ENCODE peak calls at places on chromosomes 16 and 17, in eight cellular contexts. X, L, O, V, H, I, A and K are unnamed samples.

GRCh38 chr16:87366288-87366687 is 17.3 kb downstream of the FBXO31 start:
- DNase-seq in X (no peak), L (no peak), O (no peak), V (no peak), H (no peak), I (no peak), A (no peak), K (no peak)

GRCh38 chr17:27367121-27367981 is 73.4 kb downstream of the WSB1 start:
- DNase-seq in X (no peak), L (no peak), O (no peak), V (no peak), H (no peak), I (no peak), A (no peak), K (no peak)

GRCh38 chr16:75244844-75245758 is 6.3 kb downstream of the BCAR1 start:
- DNase-seq in X (peak), L (peak), O (peak), V (no peak), H (peak), I (peak), A (peak), K (peak)

GRCh38 chr17:4364622-4365041 is 1.8 kb downstream of the UBE2G1 start:
- DNase-seq in X (no peak), L (no peak), O (peak), V (no peak), H (peak), I (no peak), A (no peak), K (no peak)

GRCh38 chr17:69150333-69150732 is 8.6 kb upstream of the ABCA6 start:
- DNase-seq in X (no peak), L (no peak), O (no peak), V (no peak), H (no peak), I (peak), A (no peak), K (no peak)

GRCh38 chr17:57541472-57542394 is 203.4 kb downstream of the CCDC182 start:
- DNase-seq in X (peak), L (no peak), O (no peak), V (no peak), H (no peak), I (peak), A (peak), K (peak)

GRCh38 chr16:1319041-1319440 is 9.6 kb downstream of the UBE2I start:
- DNase-seq in X (no peak), L (no peak), O (no peak), V (no peak), H (no peak), I (no peak), A (no peak), K (no peak)

GRCh38 chr17:3003401-3004149 is 59.8 kb downstream of the OR1D5 start:
- DNase-seq in X (peak), L (no peak), O (peak), V (peak), H (peak), I (no peak), A (no peak), K (no peak)

GRCh38 chr17:561118-561517 is 153.5 kb downstream of the VPS53 start:
- DNase-seq in X (no peak), L (no peak), O (no peak), V (no peak), H (no peak), I (peak), A (peak), K (peak)

GRCh38 chr17:78224226-78225087 is 7.0 kb upstream of the TMEM235 start:
- DNase-seq in X (no peak), L (no peak), O (no peak), V (no peak), H (no peak), I (no peak), A (no peak), K (no peak)

GRCh38 chr17:73571524-73572130 is 72.6 kb downstream of the SDK2 start:
- DNase-seq in X (no peak), L (no peak), O (no peak), V (no peak), H (no peak), I (no peak), A (no peak), K (no peak)

GRCh38 chr17:73003487-73003886 is 89.0 kb downstream of the SLC39A11 start:
- DNase-seq in X (no peak), L (no peak), O (no peak), V (no peak), H (no peak), I (no peak), A (no peak), K (no peak)

GRCh38 chr16:88649924-88650748 is 717 bp downstream of the CYBA start:
- DNase-seq in X (peak), L (peak), O (peak), V (peak), H (no peak), I (peak), A (no peak), K (no peak)

GRCh38 chr17:60743812-60744211 is 66.2 kb downstream of the BCAS3 start:
- DNase-seq in X (no peak), L (peak), O (no peak), V (no peak), H (no peak), I (peak), A (peak), K (peak)

GRCh38 chr17:230371-230770 is 48.9 kb upstream of the DOC2B start:
- DNase-seq in X (no peak), L (no peak), O (peak), V (no peak), H (no peak), I (no peak), A (no peak), K (no peak)

GRCh38 chr17:54015734-54016133 is 193.0 kb downstream of the KIF2B start:
- DNase-seq in X (no peak), L (no peak), O (no peak), V (no peak), H (no peak), I (no peak), A (no peak), K (no peak)

GRCh38 chr17:34852614-34853013 is 108.6 kb downstream of the CCT6B start:
- DNase-seq in X (no peak), L (no peak), O (no peak), V (peak), H (no peak), I (no peak), A (no peak), K (no peak)

GRCh38 chr16:66927012-66927436 is 1.7 kb upstream of the RRAD start:
- DNase-seq in X (peak), L (peak), O (no peak), V (no peak), H (no peak), I (peak), A (peak), K (peak)

GRCh38 chr17:67227488-67227887 is 17.5 kb downstream of the HELZ start:
- DNase-seq in X (no peak), L (no peak), O (no peak), V (no peak), H (no peak), I (peak), A (peak), K (peak)

GRCh38 chr16:84498859-84499620 is 5.4 kb downstream of the MEAK7 start:
- DNase-seq in X (no peak), L (no peak), O (no peak), V (no peak), H (no peak), I (no peak), A (no peak), K (no peak)

GRCh38 chr17:50265212-50265611 is 9.1 kb upstream of the TMEM92 start:
- DNase-seq in X (no peak), L (no peak), O (peak), V (no peak), H (peak), I (no peak), A (no peak), K (no peak)

GRCh38 chr17:4583796-4584124 is 569 bp upstream of the SMTNL2 start:
- DNase-seq in X (no peak), L (no peak), O (no peak), V (no peak), H (peak), I (no peak), A (no peak), K (peak)

GRCh38 chr16:57000271-57001025 is 11.1 kb downstream of the NLRC5 start:
- DNase-seq in X (peak), L (peak), O (no peak), V (no peak), H (no peak), I (peak), A (peak), K (peak)

GRCh38 chr17:45132302-45132568 is at the start of gene PLCD3:
- DNase-seq in X (no peak), L (no peak), O (no peak), V (no peak), H (no peak), I (no peak), A (no peak), K (no peak)

GRCh38 chr17:37079735-37080134 is 131.0 kb downstream of the AATF start:
- DNase-seq in X (no peak), L (peak), O (no peak), V (no peak), H (no peak), I (peak), A (no peak), K (peak)

GRCh38 chr17:16492613-16493290 is 759 bp upstream of the LRRC75A start:
- DNase-seq in X (no peak), L (no peak), O (no peak), V (no peak), H (no peak), I (no peak), A (no peak), K (no peak)

GRCh38 chr17:40499551-40500189 is 1.8 kb downstream of the TNS4 start:
- DNase-seq in X (peak), L (peak), O (peak), V (no peak), H (peak), I (peak), A (peak), K (peak)

GRCh38 chr16:48231675-48232214 is 12.4 kb upstream of the LONP2 start:
- DNase-seq in X (no peak), L (peak), O (no peak), V (peak), H (no peak), I (peak), A (peak), K (peak)

GRCh38 chr17:60077672-60078519 is 825 bp downstream of the HEATR6 start:
- DNase-seq in X (no peak), L (peak), O (no peak), V (peak), H (no peak), I (peak), A (peak), K (peak)

GRCh38 chr16:81123092-81123852 is 27.1 kb upstream of the GCSH start:
- DNase-seq in X (no peak), L (no peak), O (no peak), V (no peak), H (no peak), I (no peak), A (no peak), K (no peak)

GRCh38 chr17:57834146-57834741 is 15.6 kb downstream of the MRPS23 start:
- DNase-seq in X (peak), L (peak), O (no peak), V (no peak), H (no peak), I (no peak), A (peak), K (no peak)

GRCh38 chr16:67170948-67171649 is 761 bp downstream of the NOL3 start:
- DNase-seq in X (no peak), L (no peak), O (no peak), V (no peak), H (no peak), I (no peak), A (peak), K (no peak)

GRCh38 chr16:15055141-15056053 is 477 bp downstream of the NTAN1 start:
- DNase-seq in X (peak), L (no peak), O (no peak), V (peak), H (no peak), I (peak), A (no peak), K (peak)
- TF ChIP-seq CTCF in X (peak), L (no peak), O (no peak), V (no peak), H (no peak), I (peak), A (no peak), K (no peak)

DNA sequence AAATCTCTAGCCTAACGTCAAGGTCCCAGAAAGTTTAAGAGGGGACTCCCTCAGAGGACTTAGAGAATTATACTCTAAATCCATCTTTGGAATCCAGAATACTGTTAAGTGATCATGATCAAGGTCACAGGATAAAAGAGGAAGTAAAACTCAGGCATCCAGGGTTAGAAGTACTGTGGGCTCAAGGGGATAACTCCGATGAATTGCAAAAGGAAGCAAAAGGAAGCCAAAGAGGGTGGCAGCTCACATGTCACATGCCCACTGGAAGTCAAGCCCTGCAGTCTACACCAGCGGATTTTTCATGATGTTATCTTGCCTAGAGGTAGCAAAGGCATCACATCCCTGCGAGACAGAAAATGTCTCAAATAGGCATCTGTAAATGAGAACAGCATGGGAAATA is 3.8 kb downstream of the ZNF821 start:
- DNase-seq in X (no peak), L (no peak), O (no peak), V (peak), H (no peak), I (no peak), A (no peak), K (no peak)
- H3K4me3 ChIP-seq in X (no peak), L (no peak), O (no peak), V (no peak), H (no peak), I (no peak), A (no peak), K (no peak)

DNA sequence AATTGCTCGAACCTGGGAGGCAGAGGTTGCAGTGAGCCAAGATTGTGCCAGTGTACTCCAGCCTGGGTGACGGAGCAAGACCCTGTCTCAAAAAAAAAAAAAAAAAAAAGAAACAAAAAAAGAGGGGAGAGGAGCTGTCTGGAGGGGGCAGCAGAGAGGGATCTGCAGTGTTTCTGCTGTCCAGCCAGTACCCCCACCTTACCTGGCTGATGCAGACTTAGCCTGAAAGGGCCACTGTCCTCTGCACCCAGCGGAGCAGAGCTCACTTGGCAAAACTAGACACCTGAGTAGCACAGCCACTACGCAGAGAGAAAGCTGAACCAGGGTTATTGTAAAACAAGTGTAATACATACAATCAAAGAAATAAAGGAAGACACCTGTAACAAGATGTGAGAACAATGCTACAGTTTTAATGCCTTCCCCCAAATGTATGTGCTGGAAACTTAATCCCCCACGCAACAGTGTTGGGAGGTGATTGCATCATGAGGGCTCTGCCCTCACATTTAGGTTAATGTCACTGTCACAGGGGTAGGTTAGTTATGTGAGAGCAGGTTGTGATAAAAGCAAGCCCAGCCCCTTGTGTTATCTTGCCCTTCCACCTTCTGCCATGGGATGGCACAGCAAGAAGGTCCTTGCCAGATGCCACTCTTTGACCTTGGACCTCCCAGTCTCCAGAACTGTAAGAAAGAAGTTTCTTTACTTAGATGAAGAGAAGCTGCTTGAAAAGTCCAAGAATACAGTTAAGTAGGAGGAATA is 211.2 kb downstream of the RPTOR start:
- DNase-seq in X (no peak), L (no peak), O (no peak), V (no peak), H (no peak), I (no peak), A (no peak), K (no peak)
- TF ChIP-seq CTCF in X (no peak), L (no peak), O (no peak), V (no peak), H (no peak), I (peak), A (peak), K (peak)

DNA sequence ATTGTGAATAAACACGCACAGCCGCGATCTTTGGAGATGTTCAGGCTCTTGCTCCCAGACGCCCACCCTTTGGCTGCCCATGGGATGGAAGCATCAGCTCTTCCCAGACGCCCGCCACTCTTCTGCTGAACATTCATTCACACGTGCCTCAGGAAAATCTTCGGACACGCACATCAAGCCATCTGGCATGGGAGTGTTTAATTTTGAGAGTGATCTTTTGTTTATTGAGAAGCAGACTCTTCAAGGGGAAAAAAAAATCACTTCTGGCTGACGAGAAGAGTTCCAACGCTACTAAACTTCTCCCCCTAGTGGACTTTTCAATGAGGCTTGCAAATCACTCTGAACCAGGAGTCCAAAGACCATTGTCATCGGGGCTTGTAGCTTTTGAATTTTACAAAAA is 62.0 kb upstream of the NUDT7 start:
- DNase-seq in X (no peak), L (no peak), O (no peak), V (no peak), H (no peak), I (peak), A (peak), K (peak)
- H3K4me3 ChIP-seq in X (no peak), L (no peak), O (no peak), V (no peak), H (no peak), I (peak), A (peak), K (no peak)

DNA sequence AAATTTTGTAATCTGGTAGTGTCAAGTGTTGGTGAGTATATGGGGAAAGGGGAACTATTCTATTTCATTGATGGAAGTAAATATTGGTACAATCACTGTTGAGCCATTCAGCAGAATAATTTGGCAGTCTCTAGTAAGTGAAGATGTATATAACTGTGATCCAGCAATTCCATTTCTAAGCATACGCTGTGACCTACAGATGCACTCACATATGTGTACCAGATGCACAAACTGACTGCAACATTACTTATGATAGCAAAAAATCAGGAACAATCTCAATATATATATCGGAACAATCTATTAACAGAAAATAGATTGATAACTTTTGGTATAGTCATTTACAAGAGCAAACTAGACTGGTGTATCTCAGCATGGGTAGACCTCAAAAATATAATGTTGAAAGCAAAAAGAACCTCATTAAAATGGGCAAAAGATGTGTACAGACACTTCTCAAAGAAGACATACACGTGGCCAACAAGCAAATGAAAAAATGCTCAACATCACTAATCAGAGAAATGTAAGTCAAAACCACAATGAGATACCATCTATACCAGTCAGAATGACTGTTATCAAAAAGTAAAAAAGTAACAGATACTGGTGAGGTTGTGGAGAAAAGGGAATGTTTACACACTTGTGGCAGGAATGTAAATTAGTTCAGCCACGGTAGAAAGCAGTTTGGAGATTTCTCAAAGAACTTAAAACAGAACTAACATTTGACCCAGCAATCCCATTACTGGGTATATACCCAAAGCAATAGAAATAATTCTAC is 20.8 kb downstream of the ADAP2 start:
- DNase-seq in X (no peak), L (no peak), O (no peak), V (no peak), H (no peak), I (no peak), A (peak), K (no peak)
- TF ChIP-seq CTCF in X (no peak), L (no peak), O (no peak), V (no peak), H (no peak), I (no peak), A (no peak), K (no peak)